ENCODE peak calls at places on chromosomes 12 and 14, in seven cellular contexts. One of them, this sample, is unnamed.

GRCh38 chr12:131057722-131058515 is 104.2 kb downstream of the ADGRD1 start:
- DNase-seq in NCI-H748 treated with DMSO at 0.1 percent for 48 hours: no peak
- DNase-seq in left cardiac atrium: no peak
- DNase-seq in stimulated activated CD8-positive, alpha-beta memory T cell treated with anti-CD3 and anti-CD28 coated beads, Interleukin-4, amount 100 ng/mL, for 1 hour: no peak
- DNase-seq in neural progenitor cell: no peak
- DNase-seq in iris pigment epithelial cell: no peak
- DNase-seq in activated CD4-positive, alpha-beta T cell treated with anti-CD3 and anti-CD28 coated beads, Interleukin-2, amount 50 U/mL, for 24 hours: no peak
- DNase-seq in this sample: no peak

GRCh38 chr12:117671734-117672133 is 297.1 kb downstream of the KSR2 start:
- DNase-seq in NCI-H748 treated with DMSO at 0.1 percent for 48 hours: peak
- DNase-seq in left cardiac atrium: peak
- DNase-seq in stimulated activated CD8-positive, alpha-beta memory T cell treated with anti-CD3 and anti-CD28 coated beads, Interleukin-4, amount 100 ng/mL, for 1 hour: no peak
- DNase-seq in neural progenitor cell: peak
- DNase-seq in iris pigment epithelial cell: peak
- DNase-seq in activated CD4-positive, alpha-beta T cell treated with anti-CD3 and anti-CD28 coated beads, Interleukin-2, amount 50 U/mL, for 24 hours: no peak
- DNase-seq in this sample: no peak

GRCh38 chr12:6167327-6168280 is 32.6 kb upstream of the CD9 start:
- DNase-seq in NCI-H748 treated with DMSO at 0.1 percent for 48 hours: no peak
- DNase-seq in left cardiac atrium: peak
- DNase-seq in stimulated activated CD8-positive, alpha-beta memory T cell treated with anti-CD3 and anti-CD28 coated beads, Interleukin-4, amount 100 ng/mL, for 1 hour: peak
- DNase-seq in neural progenitor cell: no peak
- DNase-seq in iris pigment epithelial cell: peak
- DNase-seq in activated CD4-positive, alpha-beta T cell treated with anti-CD3 and anti-CD28 coated beads, Interleukin-2, amount 50 U/mL, for 24 hours: peak
- DNase-seq in this sample: no peak

GRCh38 chr12:49941556-49942511 is 8.7 kb upstream of the AQP2 start:
- DNase-seq in NCI-H748 treated with DMSO at 0.1 percent for 48 hours: no peak
- DNase-seq in left cardiac atrium: no peak
- DNase-seq in stimulated activated CD8-positive, alpha-beta memory T cell treated with anti-CD3 and anti-CD28 coated beads, Interleukin-4, amount 100 ng/mL, for 1 hour: no peak
- DNase-seq in neural progenitor cell: no peak
- DNase-seq in iris pigment epithelial cell: no peak
- DNase-seq in activated CD4-positive, alpha-beta T cell treated with anti-CD3 and anti-CD28 coated beads, Interleukin-2, amount 50 U/mL, for 24 hours: no peak
- DNase-seq in this sample: no peak

GRCh38 chr12:89939468-89940215 is 231.0 kb upstream of the ATP2B1 start:
- DNase-seq in NCI-H748 treated with DMSO at 0.1 percent for 48 hours: no peak
- DNase-seq in left cardiac atrium: no peak
- DNase-seq in stimulated activated CD8-positive, alpha-beta memory T cell treated with anti-CD3 and anti-CD28 coated beads, Interleukin-4, amount 100 ng/mL, for 1 hour: no peak
- DNase-seq in neural progenitor cell: no peak
- DNase-seq in iris pigment epithelial cell: peak
- DNase-seq in activated CD4-positive, alpha-beta T cell treated with anti-CD3 and anti-CD28 coated beads, Interleukin-2, amount 50 U/mL, for 24 hours: no peak
- DNase-seq in this sample: no peak

GRCh38 chr12:57430117-57430930 is 519 bp downstream of the R3HDM2 start:
- DNase-seq in NCI-H748 treated with DMSO at 0.1 percent for 48 hours: peak
- DNase-seq in left cardiac atrium: peak
- DNase-seq in stimulated activated CD8-positive, alpha-beta memory T cell treated with anti-CD3 and anti-CD28 coated beads, Interleukin-4, amount 100 ng/mL, for 1 hour: peak
- DNase-seq in neural progenitor cell: no peak
- DNase-seq in iris pigment epithelial cell: peak
- DNase-seq in activated CD4-positive, alpha-beta T cell treated with anti-CD3 and anti-CD28 coated beads, Interleukin-2, amount 50 U/mL, for 24 hours: peak
- DNase-seq in this sample: peak

GRCh38 chr14:21428930-21429329 is 27.0 kb downstream of the CHD8 start:
- DNase-seq in NCI-H748 treated with DMSO at 0.1 percent for 48 hours: no peak
- DNase-seq in left cardiac atrium: no peak
- DNase-seq in stimulated activated CD8-positive, alpha-beta memory T cell treated with anti-CD3 and anti-CD28 coated beads, Interleukin-4, amount 100 ng/mL, for 1 hour: no peak
- DNase-seq in neural progenitor cell: no peak
- DNase-seq in iris pigment epithelial cell: no peak
- DNase-seq in activated CD4-positive, alpha-beta T cell treated with anti-CD3 and anti-CD28 coated beads, Interleukin-2, amount 50 U/mL, for 24 hours: no peak
- DNase-seq in this sample: no peak

GRCh38 chr12:111056618-111057521 is 136.5 kb upstream of the MYL2 start:
- DNase-seq in NCI-H748 treated with DMSO at 0.1 percent for 48 hours: no peak
- DNase-seq in left cardiac atrium: no peak
- DNase-seq in stimulated activated CD8-positive, alpha-beta memory T cell treated with anti-CD3 and anti-CD28 coated beads, Interleukin-4, amount 100 ng/mL, for 1 hour: peak
- DNase-seq in neural progenitor cell: no peak
- DNase-seq in iris pigment epithelial cell: no peak
- DNase-seq in activated CD4-positive, alpha-beta T cell treated with anti-CD3 and anti-CD28 coated beads, Interleukin-2, amount 50 U/mL, for 24 hours: peak
- DNase-seq in this sample: no peak